ENCODE peak calls at places on chromosomes 1 and 21, in nine cellular contexts. One of them, this sample, is unnamed.

GRCh38 chr1:198734323-198735008 is 95.6 kb downstream of the PTPRC start:
- DNase-seq in suprapubic skin: no peak
- DNase-seq in spleen: no peak
- DNase-seq in endothelial cell of umbilical vein: no peak
- DNase-seq in prostate gland: no peak
- DNase-seq in esophagus muscularis mucosa: no peak
- DNase-seq in stomach: no peak
- DNase-seq in breast epithelium: no peak
- DNase-seq in HCT116: no peak
- DNase-seq in this sample: no peak

GRCh38 chr21:44575307-44576024 is 1.9 kb downstream of the KRTAP10-4 start:
- DNase-seq in suprapubic skin: no peak
- DNase-seq in spleen: peak; percentile 36
- DNase-seq in endothelial cell of umbilical vein: no peak
- DNase-seq in prostate gland: no peak
- DNase-seq in esophagus muscularis mucosa: no peak
- DNase-seq in stomach: no peak
- DNase-seq in breast epithelium: no peak
- DNase-seq in HCT116: no peak
- DNase-seq in this sample: no peak

GRCh38 chr1:87803395-87803794 is 474.7 kb downstream of the LMO4 start:
- DNase-seq in suprapubic skin: no peak
- DNase-seq in spleen: no peak
- DNase-seq in endothelial cell of umbilical vein: no peak
- DNase-seq in prostate gland: no peak
- DNase-seq in esophagus muscularis mucosa: no peak
- DNase-seq in stomach: no peak
- DNase-seq in breast epithelium: no peak
- DNase-seq in HCT116: no peak
- DNase-seq in this sample: no peak

GRCh38 chr1:223556414-223557124 is 108.9 kb downstream of the CAPN8 start:
- DNase-seq in suprapubic skin: no peak
- DNase-seq in spleen: no peak
- DNase-seq in endothelial cell of umbilical vein: peak; percentile 46
- DNase-seq in prostate gland: no peak
- DNase-seq in esophagus muscularis mucosa: no peak
- DNase-seq in stomach: peak; percentile 75
- DNase-seq in breast epithelium: no peak
- DNase-seq in HCT116: peak; percentile 35
- DNase-seq in this sample: peak; percentile 71

GRCh38 chr1:112511897-112512296 is 3.1 kb downstream of the WNT2B start:
- DNase-seq in suprapubic skin: no peak
- DNase-seq in spleen: no peak
- DNase-seq in endothelial cell of umbilical vein: no peak
- DNase-seq in prostate gland: no peak
- DNase-seq in esophagus muscularis mucosa: no peak
- DNase-seq in stomach: no peak
- DNase-seq in breast epithelium: no peak
- DNase-seq in HCT116: no peak
- DNase-seq in this sample: no peak

GRCh38 chr1:47776554-47777156 is 220.5 kb downstream of the TRABD2B start:
- DNase-seq in suprapubic skin: no peak
- DNase-seq in spleen: no peak
- DNase-seq in endothelial cell of umbilical vein: no peak
- DNase-seq in prostate gland: no peak
- DNase-seq in esophagus muscularis mucosa: no peak
- DNase-seq in stomach: no peak
- DNase-seq in breast epithelium: no peak
- DNase-seq in HCT116: no peak
- DNase-seq in this sample: no peak

GRCh38 chr1:231442735-231443134 is 20.6 kb upstream of the EGLN1 start:
- DNase-seq in suprapubic skin: no peak
- DNase-seq in spleen: no peak
- DNase-seq in endothelial cell of umbilical vein: no peak
- DNase-seq in prostate gland: no peak
- DNase-seq in esophagus muscularis mucosa: no peak
- DNase-seq in stomach: no peak
- DNase-seq in breast epithelium: no peak
- DNase-seq in HCT116: no peak
- DNase-seq in this sample: no peak

GRCh38 chr1:231124746-231125145 is 37.1 kb upstream of the TRIM67 start:
- DNase-seq in suprapubic skin: no peak
- DNase-seq in spleen: no peak
- DNase-seq in endothelial cell of umbilical vein: no peak
- DNase-seq in prostate gland: no peak
- DNase-seq in esophagus muscularis mucosa: no peak
- DNase-seq in stomach: no peak
- DNase-seq in breast epithelium: no peak
- DNase-seq in HCT116: no peak
- DNase-seq in this sample: no peak

GRCh38 chr1:196367838-196368237 is 240.4 kb downstream of the KCNT2 start:
- DNase-seq in suprapubic skin: no peak
- DNase-seq in spleen: no peak
- DNase-seq in endothelial cell of umbilical vein: no peak
- DNase-seq in prostate gland: no peak
- DNase-seq in esophagus muscularis mucosa: no peak
- DNase-seq in stomach: no peak
- DNase-seq in breast epithelium: no peak
- DNase-seq in HCT116: no peak
- DNase-seq in this sample: no peak

GRCh38 chr1:196376648-196377295 is 231.5 kb downstream of the KCNT2 start:
- DNase-seq in suprapubic skin: no peak
- DNase-seq in spleen: no peak
- DNase-seq in endothelial cell of umbilical vein: no peak
- DNase-seq in prostate gland: no peak
- DNase-seq in esophagus muscularis mucosa: no peak
- DNase-seq in stomach: no peak
- DNase-seq in breast epithelium: no peak
- DNase-seq in HCT116: no peak
- DNase-seq in this sample: no peak

GRCh38 chr1:196373798-196374197 is 234.4 kb downstream of the KCNT2 start:
- DNase-seq in suprapubic skin: no peak
- DNase-seq in spleen: no peak
- DNase-seq in endothelial cell of umbilical vein: no peak
- DNase-seq in prostate gland: no peak
- DNase-seq in esophagus muscularis mucosa: no peak
- DNase-seq in stomach: no peak
- DNase-seq in breast epithelium: no peak
- DNase-seq in HCT116: no peak
- DNase-seq in this sample: no peak

GRCh38 chr1:196377811-196378210 is 230.4 kb downstream of the KCNT2 start:
- DNase-seq in suprapubic skin: no peak
- DNase-seq in spleen: no peak
- DNase-seq in endothelial cell of umbilical vein: no peak
- DNase-seq in prostate gland: no peak
- DNase-seq in esophagus muscularis mucosa: no peak
- DNase-seq in stomach: no peak
- DNase-seq in breast epithelium: no peak
- DNase-seq in HCT116: no peak
- DNase-seq in this sample: no peak

DNA sequence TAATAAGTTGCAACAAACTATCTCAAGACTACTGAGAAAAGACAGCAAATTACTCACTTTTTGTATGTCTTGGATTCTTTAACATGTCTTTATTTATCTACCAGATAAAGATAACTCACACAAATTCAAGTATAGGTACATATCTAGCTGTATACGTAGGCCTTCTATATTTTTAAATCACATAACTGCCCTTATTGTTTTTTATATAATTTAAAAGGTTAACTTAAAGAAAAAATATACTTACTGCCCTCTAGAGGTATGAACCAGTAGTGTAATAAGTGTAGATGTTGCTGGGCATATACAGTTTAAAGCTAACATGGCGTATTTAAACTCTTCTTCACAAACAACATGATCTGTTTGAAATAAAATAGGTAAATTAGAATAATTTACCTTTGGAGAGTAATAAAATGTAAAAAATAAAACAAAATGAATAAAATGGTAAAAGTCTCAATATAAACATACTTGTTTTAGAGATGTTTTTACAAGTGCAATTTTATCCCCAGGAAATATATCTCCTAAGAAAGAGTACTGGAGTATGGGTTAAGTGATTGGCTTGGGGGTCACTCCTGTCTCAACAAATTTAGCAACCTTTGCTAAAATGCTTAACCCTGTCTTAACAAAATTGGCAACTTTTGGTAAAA is 235.2 kb downstream of the KCNT2 start:
- DNase-seq in suprapubic skin: no peak
- DNase-seq in spleen: no peak
- DNase-seq in endothelial cell of umbilical vein: peak; percentile 54
- DNase-seq in prostate gland: no peak
- DNase-seq in esophagus muscularis mucosa: no peak
- DNase-seq in stomach: no peak
- DNase-seq in breast epithelium: no peak
- DNase-seq in HCT116: peak; percentile 34
- DNase-seq in this sample: no peak
- TF ChIP-seq CTCF in suprapubic skin: no peak
- TF ChIP-seq CTCF in spleen: no peak
- TF ChIP-seq CTCF in endothelial cell of umbilical vein: peak; percentile 18
- TF ChIP-seq CTCF in prostate gland: peak; percentile 35
- TF ChIP-seq CTCF in esophagus muscularis mucosa: peak; percentile 23
- TF ChIP-seq CTCF in stomach: no peak
- TF ChIP-seq CTCF in breast epithelium: no peak
- TF ChIP-seq CTCF in HCT116: no peak
- TF ChIP-seq CTCF in this sample: peak; percentile 29

GRCh38 chr1:183024352-183025337 is 1.4 kb downstream of the LAMC1 start:
- DNase-seq in suprapubic skin: no peak
- DNase-seq in spleen: no peak
- DNase-seq in endothelial cell of umbilical vein: peak; percentile 59
- DNase-seq in prostate gland: no peak
- DNase-seq in esophagus muscularis mucosa: no peak
- DNase-seq in stomach: no peak
- DNase-seq in breast epithelium: no peak
- DNase-seq in HCT116: no peak
- DNase-seq in this sample: no peak

GRCh38 chr1:183023146-183023600 is at the start of gene LAMC1:
- DNase-seq in suprapubic skin: peak; percentile 90
- DNase-seq in spleen: peak; percentile 87
- DNase-seq in endothelial cell of umbilical vein: peak; percentile 80
- DNase-seq in prostate gland: peak; percentile 52
- DNase-seq in esophagus muscularis mucosa: no peak
- DNase-seq in stomach: peak; percentile 61
- DNase-seq in breast epithelium: peak; percentile 65
- DNase-seq in HCT116: no peak
- DNase-seq in this sample: peak; percentile 66

GRCh38 chr1:183022202-183023145 is 746 bp upstream of the LAMC1 start:
- DNase-seq in suprapubic skin: peak; percentile 92
- DNase-seq in spleen: peak; percentile 86
- DNase-seq in endothelial cell of umbilical vein: peak; percentile 99
- DNase-seq in prostate gland: peak; percentile 88
- DNase-seq in esophagus muscularis mucosa: peak; percentile 98
- DNase-seq in stomach: peak; percentile 82
- DNase-seq in breast epithelium: peak; percentile 89
- DNase-seq in HCT116: peak; percentile 84
- DNase-seq in this sample: peak; percentile 77

GRCh38 chr1:183021405-183022201 is 1.6 kb upstream of the LAMC1 start:
- DNase-seq in suprapubic skin: no peak
- DNase-seq in spleen: no peak
- DNase-seq in endothelial cell of umbilical vein: no peak
- DNase-seq in prostate gland: no peak
- DNase-seq in esophagus muscularis mucosa: no peak
- DNase-seq in stomach: no peak
- DNase-seq in breast epithelium: no peak
- DNase-seq in HCT116: no peak
- DNase-seq in this sample: no peak

DNA sequence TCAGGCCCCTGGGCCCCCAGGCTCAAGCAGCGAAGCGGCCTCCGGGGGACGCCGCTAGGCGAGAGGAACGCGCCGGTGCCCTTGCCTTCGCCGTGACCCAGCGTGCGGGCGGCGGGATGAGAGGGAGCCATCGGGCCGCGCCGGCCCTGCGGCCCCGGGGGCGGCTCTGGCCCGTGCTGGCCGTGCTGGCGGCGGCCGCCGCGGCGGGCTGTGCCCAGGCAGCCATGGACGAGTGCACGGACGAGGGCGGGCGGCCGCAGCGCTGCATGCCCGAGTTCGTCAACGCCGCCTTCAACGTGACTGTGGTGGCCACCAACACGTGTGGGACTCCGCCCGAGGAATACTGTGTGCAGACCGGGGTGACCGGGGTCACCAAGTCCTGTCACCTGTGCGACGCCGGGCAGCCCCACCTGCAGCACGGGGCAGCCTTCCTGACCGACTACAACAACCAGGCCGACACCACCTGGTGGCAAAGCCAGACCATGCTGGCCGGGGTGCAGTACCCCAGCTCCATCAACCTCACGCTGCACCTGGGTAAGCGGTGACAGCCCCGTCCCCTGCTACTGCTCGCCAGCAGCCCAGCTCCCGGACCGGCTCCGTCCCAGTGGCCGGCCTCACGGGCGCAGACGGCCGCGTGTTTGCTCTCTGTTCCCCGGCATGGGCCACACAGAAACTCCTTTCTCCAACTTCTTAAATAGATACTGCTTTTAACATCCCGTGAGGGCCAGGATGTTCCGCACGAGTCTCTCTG is 556 bp downstream of the LAMC1 start:
- DNase-seq in suprapubic skin: peak; percentile 79
- DNase-seq in spleen: peak; percentile 91
- DNase-seq in endothelial cell of umbilical vein: peak; percentile 78
- DNase-seq in prostate gland: peak; percentile 86
- DNase-seq in esophagus muscularis mucosa: no peak
- DNase-seq in stomach: peak; percentile 85
- DNase-seq in breast epithelium: peak; percentile 80
- DNase-seq in HCT116: peak; percentile 61
- DNase-seq in this sample: peak; percentile 84
- TF ChIP-seq POLR2A in suprapubic skin: no peak
- TF ChIP-seq POLR2A in spleen: no peak
- TF ChIP-seq POLR2A in endothelial cell of umbilical vein: no peak
- TF ChIP-seq POLR2A in prostate gland: peak; percentile 68
- TF ChIP-seq POLR2A in esophagus muscularis mucosa: peak; percentile 25
- TF ChIP-seq POLR2A in stomach: no peak
- TF ChIP-seq POLR2A in breast epithelium: no peak
- TF ChIP-seq POLR2A in HCT116: no peak
- TF ChIP-seq POLR2A in this sample: peak; percentile 25

DNA sequence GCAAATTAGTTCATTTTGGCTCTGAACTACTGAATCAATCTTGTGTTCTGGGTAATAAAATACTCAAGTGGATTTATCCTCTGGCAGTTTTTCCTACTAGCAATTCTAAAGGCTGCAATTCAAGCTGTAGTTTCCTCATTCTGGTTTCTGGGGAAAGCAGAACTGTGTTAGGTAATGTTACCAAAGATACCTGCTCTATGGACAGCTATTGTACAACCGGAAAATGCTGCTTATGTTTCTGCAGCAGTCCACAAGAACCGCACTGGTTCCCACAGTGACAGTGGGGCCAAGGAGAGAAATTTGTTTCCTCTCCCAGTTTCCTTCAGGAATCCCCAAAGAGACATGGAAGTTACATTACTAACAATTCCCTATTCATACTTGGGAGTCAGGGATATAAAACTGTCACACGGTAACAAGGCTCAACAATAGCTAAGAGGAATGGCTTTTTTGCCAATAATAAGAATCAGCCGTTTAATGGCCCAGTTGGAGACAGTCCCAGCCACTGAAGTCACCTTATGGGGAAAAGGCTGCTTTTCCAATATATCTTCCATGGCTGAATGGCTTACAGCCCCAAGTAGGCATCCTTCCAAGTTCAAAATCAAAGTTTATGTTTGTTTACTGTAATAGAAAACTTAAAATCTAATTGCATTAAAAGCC is 52.6 kb downstream of the PCNX2 start:
- DNase-seq in suprapubic skin: no peak
- DNase-seq in spleen: no peak
- DNase-seq in endothelial cell of umbilical vein: peak; percentile 59
- DNase-seq in prostate gland: no peak
- DNase-seq in esophagus muscularis mucosa: peak; percentile 34
- DNase-seq in stomach: no peak
- DNase-seq in breast epithelium: no peak
- DNase-seq in HCT116: no peak
- DNase-seq in this sample: peak; percentile 17
- TF ChIP-seq POLR2AphosphoS5 in suprapubic skin: no peak
- TF ChIP-seq POLR2AphosphoS5 in spleen: no peak
- TF ChIP-seq POLR2AphosphoS5 in endothelial cell of umbilical vein: no peak
- TF ChIP-seq POLR2AphosphoS5 in prostate gland: no peak
- TF ChIP-seq POLR2AphosphoS5 in esophagus muscularis mucosa: no peak
- TF ChIP-seq POLR2AphosphoS5 in stomach: no peak
- TF ChIP-seq POLR2AphosphoS5 in breast epithelium: no peak
- TF ChIP-seq POLR2AphosphoS5 in HCT116: no peak
- TF ChIP-seq POLR2AphosphoS5 in this sample: no peak

DNA sequence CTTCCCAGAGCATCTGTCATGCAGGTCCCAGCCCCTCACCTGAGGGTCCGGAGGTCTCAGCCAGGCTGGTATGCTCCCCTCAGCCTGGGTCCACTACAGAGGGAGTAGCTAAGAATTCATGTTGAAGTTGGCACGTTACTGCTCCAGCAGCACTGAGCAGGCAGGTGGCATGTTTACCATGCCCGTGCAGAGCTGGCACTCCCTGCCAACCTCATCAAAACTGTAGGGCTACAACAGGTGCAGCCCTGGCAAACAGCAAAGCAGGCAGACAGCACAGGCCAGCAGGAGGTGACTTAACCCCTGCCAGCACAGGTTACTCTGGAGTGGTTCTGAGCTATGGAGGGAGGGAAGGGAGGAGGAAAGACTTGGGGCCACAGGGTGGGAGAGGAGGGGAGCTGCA is 46.4 kb downstream of the NUAK2 start:
- DNase-seq in suprapubic skin: no peak
- DNase-seq in spleen: peak; percentile 84
- DNase-seq in endothelial cell of umbilical vein: no peak
- DNase-seq in prostate gland: peak; percentile 65
- DNase-seq in esophagus muscularis mucosa: no peak
- DNase-seq in stomach: peak; percentile 88
- DNase-seq in breast epithelium: peak; percentile 38
- DNase-seq in HCT116: no peak
- DNase-seq in this sample: peak; percentile 74
- TF ChIP-seq CTCF in suprapubic skin: no peak
- TF ChIP-seq CTCF in spleen: no peak
- TF ChIP-seq CTCF in endothelial cell of umbilical vein: no peak
- TF ChIP-seq CTCF in prostate gland: peak; percentile 14
- TF ChIP-seq CTCF in esophagus muscularis mucosa: no peak
- TF ChIP-seq CTCF in stomach: no peak
- TF ChIP-seq CTCF in breast epithelium: no peak
- TF ChIP-seq CTCF in HCT116: no peak
- TF ChIP-seq CTCF in this sample: no peak